ENCODE peak calls at places on chromosome 1, in four cellular contexts. D is NCI-H1105 treated with DMSO at 0.1 percent for 48 hours, L is HuH-7.5, U is NCI-H2029. Q is an unnamed sample.

GRCh38 chr1:208654241-208654640 is 410.1 kb upstream of the PLXNA2 start:
- DNase-seq in U (peak; percentile 2), D (no peak), L (no peak), Q (peak; percentile 17)

GRCh38 chr1:181595234-181595633 is 111.9 kb downstream of the CACNA1E start:
- DNase-seq in U (no peak), L (no peak), D (no peak), Q (no peak)

GRCh38 chr1:64000021-64000420 is 203.4 kb upstream of the UBE2U start:
- DNase-seq in U (peak; percentile 25), L (no peak), D (no peak), Q (no peak)

GRCh38 chr1:117146570-117147340 is 25.2 kb upstream of the TRIM45 start:
- DNase-seq in L (no peak), D (no peak), U (no peak), Q (no peak)

GRCh38 chr1:33007190-33008050 is 29.3 kb downstream of the AK2 start:
- DNase-seq in U (peak; percentile 88), L (peak; percentile 41), D (peak; percentile 43), Q (peak; percentile 92)

GRCh38 chr1:47991187-47991586 is 6.0 kb downstream of the TRABD2B start:
- DNase-seq in L (no peak), D (no peak), U (no peak), Q (peak; percentile 17)

GRCh38 chr1:173095632-173096031 is 44.9 kb upstream of the TNFSF18 start:
- DNase-seq in U (no peak), D (no peak), L (no peak), Q (peak; percentile 44)

GRCh38 chr1:206880310-206880709 is 14.9 kb downstream of the IL20 start:
- DNase-seq in D (no peak), L (no peak), U (no peak), Q (no peak)

GRCh38 chr1:31843506-31843905 is 27.7 kb upstream of the SPOCD1 start:
- DNase-seq in U (peak; percentile 42), L (no peak), D (no peak), Q (no peak)

Q was measured in cardiac muscle cell.